ENCODE peak calls at places on chromosomes 7 and 10, in four cellular contexts. X is HCT116, E is HFFc6, P is substantia nigra. Z is an unnamed sample.

GRCh38 chr7:127189885-127190284 is 62.9 kb downstream of the GRM8 start:
- DNase-seq in X (no peak), E (no peak), P (peak), Z (no peak)

GRCh38 chr7:114086906-114087651 is 168.3 kb upstream of the PPP1R3A start:
- DNase-seq in E (no peak), X (no peak), P (no peak), Z (no peak)

GRCh38 chr7:101362334-101363195 is at the start of gene COL26A1:
- DNase-seq in X (no peak), E (no peak), P (no peak), Z (no peak)

GRCh38 chr7:87506243-87507180 is 31.0 kb upstream of the ABCB4 start:
- DNase-seq in P (no peak), X (peak), E (peak), Z (no peak)

GRCh38 chr7:27944626-27945025 is 204.7 kb downstream of the TAX1BP1 start:
- DNase-seq in E (no peak), X (no peak), P (no peak), Z (no peak)

GRCh38 chr7:42106562-42106961 is 130.4 kb downstream of the GLI3 start:
- DNase-seq in E (no peak), P (no peak), X (no peak), Z (no peak)

GRCh38 chr7:143227806-143228205 is 6.0 kb downstream of the TAS2R40 start:
- DNase-seq in E (no peak), P (no peak), X (no peak), Z (no peak)

GRCh38 chr7:51658684-51659083 is 342.1 kb upstream of the COBL start:
- DNase-seq in E (no peak), X (no peak), P (no peak), Z (no peak)

GRCh38 chr7:122752583-122752982 is 49.9 kb upstream of the RNF148 start:
- DNase-seq in E (no peak), P (no peak), X (no peak), Z (no peak)

GRCh38 chr10:71457908-71458307 is 61.2 kb downstream of the CDH23 start:
- DNase-seq in E (no peak), X (no peak), P (no peak), Z (no peak)

GRCh38 chr7:7157177-7157886 is 25.0 kb upstream of the C1GALT1 start:
- DNase-seq in P (no peak), E (peak), X (no peak), Z (peak)

GRCh38 chr10:32132357-32132756 is 76.1 kb upstream of the KIF5B start:
- DNase-seq in P (no peak), E (no peak), X (no peak), Z (no peak)

GRCh38 chr10:96968682-96969423 is 136.8 kb downstream of the LCOR start:
- DNase-seq in E (no peak), P (no peak), X (no peak), Z (no peak)